ENCODE peak calls at places on chromosome 16, in seven cellular contexts. L, B, Y, I, F, K and R are unnamed samples.

GRCh38 chr16:90001761-90002503 is 17.3 kb downstream of the DBNDD1 start:
- DNase-seq in L (no peak), B (peak; percentile 34), Y (no peak), I (no peak), F (no peak), K (no peak), R (no peak)

GRCh38 chr16:57115504-57116182 is 23.3 kb downstream of the CPNE2 start:
- DNase-seq in L (no peak), B (peak; percentile 68), Y (peak; percentile 76), I (no peak), F (peak; percentile 59), K (no peak), R (no peak)

GRCh38 chr16:56869513-56870270 is 4.7 kb downstream of the SLC12A3 start:
- DNase-seq in L (no peak), B (no peak), Y (no peak), I (no peak), F (no peak), K (no peak), R (no peak)

GRCh38 chr16:22191966-22192260 is 14.2 kb upstream of the EEF2K start:
- DNase-seq in L (no peak), B (peak; percentile 62), Y (no peak), I (no peak), F (no peak), K (peak; percentile 26), R (no peak)

GRCh38 chr16:8611886-8612595 is 9.5 kb upstream of the METTL22 start:
- DNase-seq in L (no peak), B (no peak), Y (no peak), I (no peak), F (no peak), K (no peak), R (no peak)

GRCh38 chr16:67370686-67371085 is 22.6 kb downstream of the TPPP3 start:
- DNase-seq in L (no peak), B (no peak), Y (no peak), I (no peak), F (no peak), K (no peak), R (no peak)

GRCh38 chr16:66510711-66511614 is 39.0 kb downstream of the TK2 start:
- DNase-seq in L (no peak), B (no peak), Y (no peak), I (peak; percentile 66), F (peak; percentile 69), K (no peak), R (no peak)

GRCh38 chr16:56362706-56363105 is 62.6 kb downstream of the AMFR start:
- DNase-seq in L (no peak), B (no peak), Y (peak; percentile 7), I (no peak), F (no peak), K (no peak), R (no peak)

GRCh38 chr16:55651841-55652824 is 3.7 kb upstream of the SLC6A2 start:
- DNase-seq in L (peak; percentile 99), B (no peak), Y (no peak), I (no peak), F (no peak), K (no peak), R (no peak)

GRCh38 chr16:3825940-3826339 is 54.6 kb downstream of the CREBBP start:
- DNase-seq in L (no peak), B (no peak), Y (no peak), I (no peak), F (no peak), K (no peak), R (no peak)

GRCh38 chr16:87324411-87325275 is 7.5 kb upstream of the C16orf95 start:
- DNase-seq in L (peak; percentile 68), B (peak; percentile 74), Y (no peak), I (no peak), F (no peak), K (peak; percentile 63), R (no peak)

GRCh38 chr16:2663553-2664521 is 18.5 kb upstream of the KCTD5 start:
- DNase-seq in L (no peak), B (no peak), Y (no peak), I (no peak), F (no peak), K (no peak), R (peak; percentile 14)

GRCh38 chr16:46801428-46802049 is 29.4 kb downstream of the C16orf87 start:
- DNase-seq in L (no peak), B (no peak), Y (no peak), I (no peak), F (no peak), K (peak; percentile 69), R (no peak)

GRCh38 chr16:89330177-89330856 is 112.8 kb downstream of the ZNF778 start:
- DNase-seq in L (no peak), B (peak; percentile 69), Y (peak; percentile 49), I (peak; percentile 66), F (no peak), K (no peak), R (no peak)

GRCh38 chr16:83054302-83054701 is 427.5 kb downstream of the CDH13 start:
- DNase-seq in L (no peak), B (no peak), Y (no peak), I (no peak), F (no peak), K (no peak), R (no peak)

GRCh38 chr16:27374231-27374793 is 27.7 kb upstream of the IL21R start:
- DNase-seq in L (no peak), B (no peak), Y (peak; percentile 14), I (no peak), F (no peak), K (no peak), R (no peak)

DNA sequence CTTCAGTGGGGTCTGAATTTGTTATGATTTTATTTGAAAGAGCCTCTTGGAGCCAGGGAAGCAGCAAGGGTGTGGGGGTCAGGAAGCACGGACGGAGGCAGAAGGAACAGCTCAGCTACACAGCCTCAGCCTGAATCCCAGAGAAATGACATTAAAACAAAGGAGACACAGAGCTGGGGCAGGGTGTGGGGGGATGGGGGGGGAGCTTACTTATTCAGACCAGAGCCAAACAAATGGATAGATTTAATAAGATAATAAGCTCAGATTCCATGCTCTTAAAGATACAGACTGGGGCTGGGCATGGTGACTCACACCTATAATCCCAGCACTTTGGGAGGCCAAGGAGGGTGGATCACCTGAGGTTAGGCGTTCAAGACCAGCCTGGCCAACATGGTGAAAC is 195.3 kb downstream of the ZNF423 start:
- DNase-seq in L (peak; percentile 65), B (no peak), Y (no peak), I (no peak), F (no peak), K (no peak), R (no peak)
- TF ChIP-seq CTCF in L (no peak), B (no peak), Y (no peak), I (no peak), F (no peak), K (no peak), R (no peak)

GRCh38 chr16:23950898-23951297 is 115.1 kb downstream of the PRKCB start:
- DNase-seq in L (no peak), B (no peak), Y (no peak), I (no peak), F (no peak), K (no peak), R (no peak)

GRCh38 chr16:23953476-23953875 is 117.7 kb downstream of the PRKCB start:
- DNase-seq in L (no peak), B (no peak), Y (no peak), I (no peak), F (no peak), K (no peak), R (no peak)

GRCh38 chr16:23950291-23950894 is 114.6 kb downstream of the PRKCB start:
- DNase-seq in L (no peak), B (no peak), Y (no peak), I (no peak), F (no peak), K (no peak), R (no peak)

GRCh38 chr16:23949630-23950290 is 114.0 kb downstream of the PRKCB start:
- DNase-seq in L (no peak), B (no peak), Y (peak; percentile 28), I (peak; percentile 50), F (no peak), K (no peak), R (no peak)

GRCh38 chr16:23952128-23953041 is 116.6 kb downstream of the PRKCB start:
- DNase-seq in L (no peak), B (no peak), Y (no peak), I (no peak), F (peak; percentile 29), K (peak; percentile 39), R (no peak)
- H3K4me3 ChIP-seq in L (no peak overlapping the region), B (no peak overlapping the region), Y (no peak overlapping the region), I (no peak overlapping the region), F (no peak overlapping the region), K (peak overlapping the region; percentile 13), R (no peak overlapping the region)

GRCh38 chr16:73057369-73058210 is 9.7 kb upstream of the ZFHX3 start:
- DNase-seq in L (peak; percentile 66), B (peak; percentile 76), Y (peak; percentile 40), I (no peak), F (no peak), K (peak; percentile 61), R (no peak)
- TF ChIP-seq CTCF in L (peak; percentile 30), B (peak; percentile 35), Y (peak; percentile 30), I (no peak), F (no peak), K (peak; percentile 30), R (peak; percentile 26)

GRCh38 chr16:28543072-28543471 is 4.3 kb upstream of the NUPR1 start:
- DNase-seq in L (no peak), B (no peak), Y (no peak), I (peak; percentile 69), F (peak; percentile 44), K (no peak), R (no peak)
- H3K4me3 ChIP-seq in L (peak overlapping the region; percentile 19), B (peak overlapping the region; percentile 25), Y (no peak overlapping the region), I (no peak overlapping the region), F (no peak overlapping the region), K (no peak overlapping the region), R (no peak overlapping the region)

DNA sequence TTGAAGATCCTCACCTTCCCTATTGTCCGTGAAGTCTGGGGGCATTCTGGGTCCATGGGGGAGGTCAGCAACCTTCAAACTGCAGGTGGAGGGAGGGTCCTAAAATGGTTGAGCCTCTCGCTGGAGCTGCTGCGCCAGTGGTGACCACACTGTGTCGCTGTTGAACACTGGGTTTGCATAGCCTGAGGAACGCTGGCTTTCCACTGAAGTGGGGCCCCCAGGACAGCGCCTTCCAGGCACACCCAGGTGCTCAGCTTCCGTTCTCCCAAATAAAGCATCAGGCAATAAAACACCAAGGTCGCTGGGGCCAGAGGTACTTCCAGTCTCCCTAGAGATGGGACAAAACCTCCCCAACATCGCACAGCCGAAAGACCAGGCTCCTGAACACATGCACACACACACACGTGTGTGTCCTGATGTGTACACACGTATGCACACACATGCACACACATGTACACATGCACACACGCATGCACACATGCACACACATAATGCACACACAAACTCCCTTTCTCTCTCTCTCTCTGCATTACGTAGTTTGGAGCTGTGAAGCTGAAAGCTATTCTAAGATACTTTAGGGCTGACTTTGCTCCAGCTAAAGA is 120.6 kb downstream of the IRF8 start:
- DNase-seq in L (no peak), B (no peak), Y (no peak), I (no peak), F (no peak), K (peak; percentile 54), R (no peak)
- TF ChIP-seq CTCF in L (peak; percentile 73), B (no peak), Y (no peak), I (no peak), F (no peak), K (peak; percentile 33), R (no peak)

GRCh38 chr16:53090591-53091507 is 36.1 kb downstream of the CHD9 start:
- DNase-seq in L (no peak), B (peak; percentile 97), Y (peak; percentile 94), I (peak; percentile 71), F (peak; percentile 97), K (no peak), R (peak; percentile 97)
- H3K4me3 ChIP-seq in L (peak overlapping the region; percentile 21), B (peak overlapping the region; percentile 26), Y (peak overlapping the region; percentile 18), I (no peak overlapping the region), F (peak overlapping the region; percentile 16), K (no peak overlapping the region), R (peak overlapping the region; percentile 21)